ENCODE peak calls at places on chromosomes 6 and 20, in nine cellular contexts. One of them, this sample, is unnamed.

GRCh38 chr20:49344975-49345374 is 67.1 kb upstream of the ZNFX1 start:
- DNase-seq in Panc1: no peak
- DNase-seq in uterus: peak; percentile 89
- DNase-seq in colonic mucosa: peak; percentile 21
- DNase-seq in right lobe of liver: no peak
- DNase-seq in heart left ventricle: peak; percentile 65
- DNase-seq in RWPE2: peak; percentile 98
- DNase-seq in upper lobe of left lung: no peak
- DNase-seq in tibial nerve: peak; percentile 21
- DNase-seq in this sample: peak; percentile 31

GRCh38 chr20:36469973-36470372 is 71.3 kb upstream of the MYL9 start:
- DNase-seq in tibial nerve: no peak
- DNase-seq in RWPE2: no peak
- DNase-seq in colonic mucosa: no peak
- DNase-seq in uterus: no peak
- DNase-seq in upper lobe of left lung: no peak
- DNase-seq in Panc1: no peak
- DNase-seq in right lobe of liver: no peak
- DNase-seq in heart left ventricle: peak; percentile 3
- DNase-seq in this sample: no peak

GRCh38 chr20:33154252-33154651 is 13.7 kb upstream of the BPIFA2 start:
- DNase-seq in uterus: no peak
- DNase-seq in tibial nerve: no peak
- DNase-seq in RWPE2: no peak
- DNase-seq in upper lobe of left lung: no peak
- DNase-seq in Panc1: no peak
- DNase-seq in right lobe of liver: no peak
- DNase-seq in colonic mucosa: no peak
- DNase-seq in heart left ventricle: no peak
- DNase-seq in this sample: no peak

GRCh38 chr6:141685416-141685815 is 447.3 kb upstream of the GJE1 start:
- DNase-seq in heart left ventricle: no peak
- DNase-seq in tibial nerve: no peak
- DNase-seq in RWPE2: no peak
- DNase-seq in uterus: no peak
- DNase-seq in colonic mucosa: no peak
- DNase-seq in Panc1: no peak
- DNase-seq in upper lobe of left lung: no peak
- DNase-seq in right lobe of liver: no peak
- DNase-seq in this sample: no peak

GRCh38 chr6:152378154-152378553 is 259.0 kb downstream of the SYNE1 start:
- DNase-seq in upper lobe of left lung: no peak
- DNase-seq in right lobe of liver: no peak
- DNase-seq in tibial nerve: no peak
- DNase-seq in RWPE2: no peak
- DNase-seq in Panc1: no peak
- DNase-seq in uterus: no peak
- DNase-seq in colonic mucosa: no peak
- DNase-seq in heart left ventricle: no peak
- DNase-seq in this sample: no peak

GRCh38 chr6:21593927-21594421 is 423 bp downstream of the SOX4 start:
- DNase-seq in colonic mucosa: peak; percentile 44
- DNase-seq in heart left ventricle: peak; percentile 41
- DNase-seq in RWPE2: no peak
- DNase-seq in Panc1: no peak
- DNase-seq in tibial nerve: no peak
- DNase-seq in upper lobe of left lung: peak; percentile 37
- DNase-seq in right lobe of liver: peak; percentile 19
- DNase-seq in uterus: peak; percentile 45
- DNase-seq in this sample: no peak

GRCh38 chr6:134795001-134795400 is 154.9 kb downstream of the ALDH8A1 start:
- DNase-seq in Panc1: no peak
- DNase-seq in colonic mucosa: no peak
- DNase-seq in upper lobe of left lung: no peak
- DNase-seq in right lobe of liver: no peak
- DNase-seq in RWPE2: no peak
- DNase-seq in uterus: no peak
- DNase-seq in heart left ventricle: no peak
- DNase-seq in tibial nerve: no peak
- DNase-seq in this sample: no peak

GRCh38 chr6:42702200-42702599 is 20.2 kb downstream of the PRPH2 start:
- DNase-seq in RWPE2: no peak
- DNase-seq in colonic mucosa: no peak
- DNase-seq in upper lobe of left lung: no peak
- DNase-seq in tibial nerve: no peak
- DNase-seq in heart left ventricle: no peak
- DNase-seq in Panc1: no peak
- DNase-seq in right lobe of liver: no peak
- DNase-seq in uterus: no peak
- DNase-seq in this sample: no peak

GRCh38 chr6:126432564-126432963 is 92.6 kb downstream of the CENPW start:
- DNase-seq in upper lobe of left lung: no peak
- DNase-seq in right lobe of liver: no peak
- DNase-seq in heart left ventricle: no peak
- DNase-seq in uterus: no peak
- DNase-seq in tibial nerve: no peak
- DNase-seq in RWPE2: no peak
- DNase-seq in Panc1: no peak
- DNase-seq in colonic mucosa: no peak
- DNase-seq in this sample: no peak

GRCh38 chr6:147779624-147780023 is 271.1 kb downstream of the SAMD5 start:
- DNase-seq in colonic mucosa: no peak
- DNase-seq in uterus: no peak
- DNase-seq in tibial nerve: no peak
- DNase-seq in heart left ventricle: no peak
- DNase-seq in Panc1: no peak
- DNase-seq in upper lobe of left lung: no peak
- DNase-seq in right lobe of liver: no peak
- DNase-seq in RWPE2: no peak
- DNase-seq in this sample: no peak

GRCh38 chr6:72461144-72461543 is 160.7 kb upstream of the KCNQ5 start:
- DNase-seq in colonic mucosa: no peak
- DNase-seq in upper lobe of left lung: no peak
- DNase-seq in RWPE2: no peak
- DNase-seq in right lobe of liver: no peak
- DNase-seq in tibial nerve: no peak
- DNase-seq in uterus: no peak
- DNase-seq in Panc1: no peak
- DNase-seq in heart left ventricle: no peak
- DNase-seq in this sample: no peak

GRCh38 chr6:122389704-122390103 is 9.7 kb upstream of the HSF2 start:
- DNase-seq in uterus: no peak
- DNase-seq in RWPE2: no peak
- DNase-seq in right lobe of liver: no peak
- DNase-seq in upper lobe of left lung: no peak
- DNase-seq in tibial nerve: no peak
- DNase-seq in heart left ventricle: no peak
- DNase-seq in Panc1: no peak
- DNase-seq in colonic mucosa: no peak
- DNase-seq in this sample: no peak

GRCh38 chr20:4318891-4319290 is 303.5 kb upstream of the RNF24 start:
- DNase-seq in right lobe of liver: no peak
- DNase-seq in colonic mucosa: no peak
- DNase-seq in RWPE2: no peak
- DNase-seq in upper lobe of left lung: no peak
- DNase-seq in uterus: no peak
- DNase-seq in tibial nerve: no peak
- DNase-seq in heart left ventricle: no peak
- DNase-seq in Panc1: no peak
- DNase-seq in this sample: no peak

GRCh38 chr20:18767676-18768075 is 45.9 kb upstream of the SCP2D1 start:
- DNase-seq in colonic mucosa: no peak
- DNase-seq in upper lobe of left lung: no peak
- DNase-seq in right lobe of liver: no peak
- DNase-seq in uterus: no peak
- DNase-seq in RWPE2: no peak
- DNase-seq in Panc1: no peak
- DNase-seq in tibial nerve: no peak
- DNase-seq in heart left ventricle: no peak
- DNase-seq in this sample: no peak

GRCh38 chr6:89368107-89368506 is 15.6 kb upstream of the UBE2J1 start:
- DNase-seq in heart left ventricle: peak; percentile 69
- DNase-seq in right lobe of liver: no peak
- DNase-seq in tibial nerve: peak; percentile 47
- DNase-seq in uterus: peak; percentile 68
- DNase-seq in Panc1: no peak
- DNase-seq in colonic mucosa: peak; percentile 84
- DNase-seq in RWPE2: no peak
- DNase-seq in upper lobe of left lung: peak; percentile 49
- DNase-seq in this sample: no peak

GRCh38 chr6:49636368-49637332 is at the start of gene RHAG:
- DNase-seq in upper lobe of left lung: no peak
- DNase-seq in Panc1: no peak
- DNase-seq in right lobe of liver: no peak
- DNase-seq in heart left ventricle: no peak
- DNase-seq in colonic mucosa: no peak
- DNase-seq in tibial nerve: no peak
- DNase-seq in uterus: no peak
- DNase-seq in RWPE2: no peak
- DNase-seq in this sample: no peak

GRCh38 chr20:37845261-37845681 is 57.7 kb upstream of the VSTM2L start:
- DNase-seq in tibial nerve: no peak
- DNase-seq in right lobe of liver: peak; percentile 25
- DNase-seq in heart left ventricle: peak; percentile 71
- DNase-seq in colonic mucosa: no peak
- DNase-seq in Panc1: no peak
- DNase-seq in uterus: no peak
- DNase-seq in RWPE2: peak; percentile 73
- DNase-seq in upper lobe of left lung: no peak
- DNase-seq in this sample: no peak

GRCh38 chr6:4936681-4937041 is 67.2 kb downstream of the RPP40 start:
- DNase-seq in upper lobe of left lung: no peak
- DNase-seq in tibial nerve: no peak
- DNase-seq in uterus: peak; percentile 44
- DNase-seq in RWPE2: no peak
- DNase-seq in right lobe of liver: no peak
- DNase-seq in colonic mucosa: no peak
- DNase-seq in heart left ventricle: no peak
- DNase-seq in Panc1: no peak
- DNase-seq in this sample: no peak

GRCh38 chr6:3725145-3726015 is 26.1 kb downstream of the PXDC1 start:
- DNase-seq in right lobe of liver: no peak
- DNase-seq in Panc1: no peak
- DNase-seq in upper lobe of left lung: no peak
- DNase-seq in heart left ventricle: no peak
- DNase-seq in uterus: no peak
- DNase-seq in tibial nerve: no peak
- DNase-seq in RWPE2: no peak
- DNase-seq in colonic mucosa: no peak
- DNase-seq in this sample: no peak

GRCh38 chr6:30287139-30287538 is 39.6 kb upstream of the TRIM39 start:
- DNase-seq in upper lobe of left lung: no peak
- DNase-seq in uterus: no peak
- DNase-seq in tibial nerve: no peak
- DNase-seq in right lobe of liver: no peak
- DNase-seq in colonic mucosa: no peak
- DNase-seq in heart left ventricle: no peak
- DNase-seq in Panc1: no peak
- DNase-seq in RWPE2: no peak
- DNase-seq in this sample: no peak
- H3K9me3 ChIP-seq in upper lobe of left lung: peaks cover 43% of the 10 kb centered on the region
- H3K9me3 ChIP-seq in uterus: no peaks in the 10 kb centered on the region
- H3K9me3 ChIP-seq in tibial nerve: peaks cover 11% of the 10 kb centered on the region
- H3K9me3 ChIP-seq in right lobe of liver: peaks cover 3% of the 10 kb centered on the region
- H3K9me3 ChIP-seq in colonic mucosa: peaks cover 11% of the 10 kb centered on the region
- H3K9me3 ChIP-seq in heart left ventricle: no peaks in the 10 kb centered on the region
- H3K9me3 ChIP-seq in Panc1: peaks cover 49% of the 10 kb centered on the region
- H3K9me3 ChIP-seq in RWPE2: peaks cover 32% of the 10 kb centered on the region
- H3K9me3 ChIP-seq in this sample: peaks cover 42% of the 10 kb centered on the region

GRCh38 chr20:25481235-25481917 is 73.9 kb downstream of the GINS1 start:
- DNase-seq in uterus: no peak
- DNase-seq in right lobe of liver: no peak
- DNase-seq in upper lobe of left lung: no peak
- DNase-seq in colonic mucosa: no peak
- DNase-seq in RWPE2: no peak
- DNase-seq in tibial nerve: no peak
- DNase-seq in Panc1: no peak
- DNase-seq in heart left ventricle: no peak
- DNase-seq in this sample: no peak

GRCh38 chr20:25480797-25481196 is 73.3 kb downstream of the GINS1 start:
- DNase-seq in uterus: no peak
- DNase-seq in right lobe of liver: no peak
- DNase-seq in heart left ventricle: no peak
- DNase-seq in Panc1: no peak
- DNase-seq in upper lobe of left lung: no peak
- DNase-seq in tibial nerve: no peak
- DNase-seq in RWPE2: no peak
- DNase-seq in colonic mucosa: no peak
- DNase-seq in this sample: no peak

GRCh38 chr20:25478889-25479568 is 71.6 kb downstream of the GINS1 start:
- DNase-seq in right lobe of liver: no peak
- DNase-seq in heart left ventricle: peak; percentile 21
- DNase-seq in tibial nerve: no peak
- DNase-seq in upper lobe of left lung: no peak
- DNase-seq in colonic mucosa: no peak
- DNase-seq in Panc1: no peak
- DNase-seq in uterus: no peak
- DNase-seq in RWPE2: no peak
- DNase-seq in this sample: no peak

GRCh38 chr20:25480156-25480555 is 72.7 kb downstream of the GINS1 start:
- DNase-seq in right lobe of liver: no peak
- DNase-seq in heart left ventricle: peak; percentile 0
- DNase-seq in uterus: no peak
- DNase-seq in tibial nerve: no peak
- DNase-seq in RWPE2: no peak
- DNase-seq in upper lobe of left lung: no peak
- DNase-seq in colonic mucosa: no peak
- DNase-seq in Panc1: no peak
- DNase-seq in this sample: no peak

GRCh38 chr20:25479638-25480037 is 72.2 kb downstream of the GINS1 start:
- DNase-seq in upper lobe of left lung: no peak
- DNase-seq in colonic mucosa: no peak
- DNase-seq in tibial nerve: no peak
- DNase-seq in Panc1: no peak
- DNase-seq in right lobe of liver: no peak
- DNase-seq in uterus: no peak
- DNase-seq in heart left ventricle: peak; percentile 10
- DNase-seq in RWPE2: no peak
- DNase-seq in this sample: no peak
- H3K36me3 ChIP-seq in upper lobe of left lung: peaks cover 24% of the 10 kb centered on the region
- H3K36me3 ChIP-seq in colonic mucosa: no peaks in the 10 kb centered on the region
- H3K36me3 ChIP-seq in tibial nerve: peaks cover 85% of the 10 kb centered on the region
- H3K36me3 ChIP-seq in Panc1: no peaks in the 10 kb centered on the region
- H3K36me3 ChIP-seq in right lobe of liver: peaks cover 16% of the 10 kb centered on the region
- H3K36me3 ChIP-seq in uterus: no peaks in the 10 kb centered on the region
- H3K36me3 ChIP-seq in heart left ventricle: no peaks in the 10 kb centered on the region
- H3K36me3 ChIP-seq in RWPE2: no peaks in the 10 kb centered on the region
- H3K36me3 ChIP-seq in this sample: peaks cover 39% of the 10 kb centered on the region

GRCh38 chr20:62623488-62624324 is 18.6 kb upstream of the SLCO4A1 start:
- DNase-seq in Panc1: peak; percentile 72
- DNase-seq in uterus: peak; percentile 96
- DNase-seq in colonic mucosa: peak; percentile 97
- DNase-seq in right lobe of liver: peak; percentile 94
- DNase-seq in tibial nerve: peak; percentile 97
- DNase-seq in RWPE2: peak; percentile 100
- DNase-seq in heart left ventricle: peak; percentile 94
- DNase-seq in upper lobe of left lung: peak; percentile 99
- DNase-seq in this sample: peak; percentile 83
- TF ChIP-seq CTCF in Panc1: no peak
- TF ChIP-seq CTCF in uterus: no peak
- TF ChIP-seq CTCF in colonic mucosa: no peak
- TF ChIP-seq CTCF in right lobe of liver: no peak
- TF ChIP-seq CTCF in tibial nerve: peak; percentile 28
- TF ChIP-seq CTCF in RWPE2: no peak
- TF ChIP-seq CTCF in heart left ventricle: no peak
- TF ChIP-seq CTCF in upper lobe of left lung: no peak
- TF ChIP-seq CTCF in this sample: no peak

GRCh38 chr6:16759646-16760535 is 1.4 kb downstream of the ATXN1 start:
- DNase-seq in tibial nerve: peak; percentile 84
- DNase-seq in heart left ventricle: peak; percentile 95
- DNase-seq in colonic mucosa: peak; percentile 92
- DNase-seq in RWPE2: peak; percentile 82
- DNase-seq in uterus: peak; percentile 94
- DNase-seq in Panc1: no peak
- DNase-seq in right lobe of liver: peak; percentile 95
- DNase-seq in upper lobe of left lung: peak; percentile 91
- DNase-seq in this sample: peak; percentile 72
- H3K9me3 ChIP-seq in tibial nerve: no peaks in the 10 kb centered on the region
- H3K9me3 ChIP-seq in heart left ventricle: no peaks in the 10 kb centered on the region
- H3K9me3 ChIP-seq in colonic mucosa: no peaks in the 10 kb centered on the region
- H3K9me3 ChIP-seq in RWPE2: no peaks in the 10 kb centered on the region
- H3K9me3 ChIP-seq in uterus: no peaks in the 10 kb centered on the region
- H3K9me3 ChIP-seq in Panc1: no peaks in the 10 kb centered on the region
- H3K9me3 ChIP-seq in right lobe of liver: no peaks in the 10 kb centered on the region
- H3K9me3 ChIP-seq in upper lobe of left lung: no peaks in the 10 kb centered on the region
- H3K9me3 ChIP-seq in this sample: no peaks in the 10 kb centered on the region